ENCODE peak calls at places on chromosomes 2 and 18, in four cellular contexts. I is K562, Q is HepG2, O is GM12878. L is an unnamed sample.
A peak's percentile ranks its signal among the peaks of the same experiment; 100 is the strongest.

GRCh38 chr2:109030870-109031480 is 42.0 kb upstream of the EDAR start:
- DNase-seq in Q (no peak), O (no peak), I (no peak), L (no peak)

GRCh38 chr2:241216211-241216761 is 27.8 kb downstream of the ANO7 start:
- DNase-seq in Q (no peak), O (no peak), I (no peak), L (no peak)

GRCh38 chr2:56515399-56515798 is 331.6 kb downstream of the CCDC85A start:
- DNase-seq in Q (no peak), I (no peak), O (no peak), L (no peak)

GRCh38 chr2:224325941-224326340 is 76.0 kb downstream of the FAM124B start:
- DNase-seq in I (no peak), O (no peak), Q (no peak), L (no peak)

GRCh38 chr2:34001557-34001956 is 402.5 kb upstream of the FAM98A start:
- DNase-seq in O (no peak), I (no peak), Q (no peak), L (no peak)

GRCh38 chr18:80068571-80069272 is 34.5 kb downstream of the RBFA start:
- DNase-seq in I (no peak), Q (no peak), O (no peak), L (peak; percentile 26)

GRCh38 chr2:48144777-48145176 is 238.5 kb upstream of the FBXO11 start:
- DNase-seq in O (no peak), I (peak; percentile 78), Q (no peak), L (no peak)

GRCh38 chr18:31929273-31929672 is 13.7 kb downstream of the TRAPPC8 start:
- DNase-seq in I (no peak), O (no peak), Q (peak; percentile 40), L (no peak)

GRCh38 chr2:223722226-223722625 is 115.2 kb downstream of the AP1S3 start:
- DNase-seq in I (no peak), Q (no peak), O (no peak), L (no peak)

GRCh38 chr2:240832205-240832727 is 12.2 kb upstream of the KIF1A start:
- DNase-seq in O (peak; percentile 17), I (peak; percentile 91), Q (peak; percentile 85), L (peak; percentile 98)

GRCh38 chr18:21330122-21330701 is 88.2 kb downstream of the GREB1L start:
- DNase-seq in O (no peak), Q (peak; percentile 32), I (no peak), L (no peak)

GRCh38 chr2:72367530-72368225 is 220.0 kb upstream of the CYP26B1 start:
- DNase-seq in Q (peak; percentile 76), O (no peak), I (no peak), L (no peak)

GRCh38 chr18:55076643-55077218 is 117.5 kb upstream of the CCDC68 start:
- DNase-seq in Q (no peak), O (no peak), I (no peak), L (no peak)

DNA sequence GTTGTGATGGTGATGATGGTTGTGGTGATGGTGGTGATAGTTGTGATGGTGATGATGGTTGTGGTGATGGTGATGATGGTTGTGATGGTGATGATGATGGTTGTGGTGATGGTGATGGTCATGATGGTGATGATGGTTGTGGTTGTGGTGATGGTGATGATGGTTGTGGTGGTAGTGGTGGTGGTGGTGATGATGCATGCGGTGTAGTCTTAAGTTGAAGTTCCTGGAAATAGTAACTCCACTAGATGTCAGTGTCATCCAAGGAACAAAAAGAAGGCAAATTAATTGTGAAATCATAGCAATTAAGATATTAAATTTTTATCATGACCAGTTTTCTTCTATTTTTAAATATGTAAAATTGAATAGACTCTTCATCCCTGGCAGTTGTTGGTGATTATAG is 309.2 kb downstream of the AGAP1 start:
- DNase-seq in I (no peak), Q (no peak), O (no peak), L (no peak)
- TF ChIP-seq CTCF in I (no peak), Q (peak; percentile 47), O (no peak), L (no peak)

GRCh38 chr2:168884990-168885389 is 5.2 kb downstream of the SPC25 start:
- DNase-seq in I (peak; percentile 34), O (no peak), Q (no peak), L (no peak)
- TF ChIP-seq JUND in I (no peak), O (no peak), Q (no peak), L (no peak)

GRCh38 chr2:191569025-191569424 is 108.9 kb upstream of the NABP1 start:
- DNase-seq in O (no peak), Q (no peak), I (no peak), L (no peak)

GRCh38 chr2:191573216-191573615 is 104.7 kb upstream of the NABP1 start:
- DNase-seq in I (no peak), Q (no peak), O (no peak), L (no peak)

GRCh38 chr2:191572319-191572718 is 105.6 kb upstream of the NABP1 start:
- DNase-seq in I (no peak), O (no peak), Q (no peak), L (no peak)

GRCh38 chr2:191574232-191574631 is 103.7 kb upstream of the NABP1 start:
- DNase-seq in Q (no peak), I (no peak), O (no peak), L (no peak)

DNA sequence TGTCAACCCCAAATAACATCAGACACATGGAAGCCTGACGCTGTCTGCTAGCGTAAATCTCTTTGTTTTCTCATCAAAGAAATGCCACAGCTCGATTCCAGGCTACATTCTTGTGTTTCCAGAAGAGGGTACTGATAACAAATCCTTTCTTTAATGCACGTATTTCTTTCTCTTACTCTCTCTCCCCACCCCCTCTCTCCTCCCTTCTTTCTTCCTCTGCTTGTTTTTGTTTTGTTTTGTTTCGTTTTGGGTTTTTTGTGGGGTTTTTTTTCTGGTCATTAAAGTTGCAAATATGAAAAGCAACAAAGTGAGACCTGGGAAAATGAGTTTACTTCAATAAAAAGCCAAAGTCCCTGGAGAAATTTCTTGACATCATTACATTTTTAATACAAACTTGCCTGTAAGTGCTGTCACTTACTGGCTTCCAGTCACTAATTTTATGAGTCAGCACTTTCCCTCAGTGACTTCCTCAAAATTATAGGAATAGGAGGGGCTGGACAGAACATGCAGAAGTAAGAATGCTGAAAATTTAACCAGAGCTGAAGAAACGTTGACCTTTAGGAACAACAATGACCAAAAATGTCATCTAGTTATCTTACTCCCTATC is 106.7 kb upstream of the NABP1 start:
- DNase-seq in O (no peak), Q (no peak), I (peak; percentile 73), L (no peak)
- TF ChIP-seq CTCF in O (peak; percentile 46), Q (peak; percentile 46), I (peak; percentile 15), L (peak; percentile 13)

GRCh38 chr2:157046396-157046795 is 211.1 kb upstream of the GALNT5 start:
- DNase-seq in O (no peak), I (no peak), Q (no peak), L (no peak)
- TF ChIP-seq JUND in O (no peak), I (no peak), Q (no peak), L (no peak)

GRCh38 chr18:58128286-58129018 is 84.4 kb downstream of the NEDD4L start:
- DNase-seq in Q (peak; percentile 75), I (no peak), O (no peak), L (no peak)

GRCh38 chr18:58125756-58126155 is 81.7 kb downstream of the NEDD4L start:
- DNase-seq in I (no peak), Q (no peak), O (no peak), L (no peak)

GRCh38 chr18:58125183-58125582 is 81.2 kb downstream of the NEDD4L start:
- DNase-seq in O (no peak), Q (no peak), I (no peak), L (no peak)

GRCh38 chr18:58129019-58129374 is 85.0 kb downstream of the NEDD4L start:
- DNase-seq in Q (no peak), O (no peak), I (no peak), L (no peak)

GRCh38 chr18:58124475-58124874 is 80.4 kb downstream of the NEDD4L start:
- DNase-seq in O (no peak), I (no peak), Q (no peak), L (no peak)
- TF ChIP-seq CTCF in O (no peak), I (no peak), Q (no peak), L (no peak)

DNA sequence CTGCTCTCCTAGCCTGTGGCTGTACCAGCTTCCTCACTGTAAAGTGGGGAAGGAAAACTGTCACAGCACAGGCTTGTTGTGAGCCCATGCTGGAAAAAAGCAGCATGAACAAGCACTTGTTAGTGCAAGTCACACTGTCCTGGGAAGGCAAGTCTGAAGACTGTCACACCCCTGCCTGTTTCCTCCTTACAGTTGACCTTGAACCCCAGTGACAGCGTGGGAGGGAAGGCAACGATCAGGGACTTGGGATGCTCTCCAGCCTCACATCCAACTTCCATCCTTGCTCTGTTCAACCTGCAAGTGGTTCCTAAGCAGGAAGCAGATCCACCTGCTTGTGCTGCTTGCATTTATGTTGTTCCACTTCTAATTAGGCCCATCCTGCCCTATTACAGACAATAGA is 311.3 kb upstream of the KLHL29 start:
- DNase-seq in O (no peak), Q (no peak), I (no peak), L (no peak)
- TF ChIP-seq JUND in O (no peak), Q (no peak), I (no peak), L (no peak)

GRCh38 chr2:207012461-207012860 is 73.1 kb downstream of the CPO start:
- DNase-seq in I (no peak), O (no peak), Q (no peak), L (no peak)

GRCh38 chr2:207008105-207008990 is 69.0 kb downstream of the CPO start:
- DNase-seq in I (no peak), Q (no peak), O (no peak), L (no peak)
- TF ChIP-seq CTCF in I (no peak), Q (no peak), O (no peak), L (no peak)

GRCh38 chr2:46239847-46240181 is 57.4 kb upstream of the EPAS1 start:
- DNase-seq in Q (no peak), I (no peak), O (peak; percentile 47), L (no peak)
- TF ChIP-seq JUND in Q (no peak), I (no peak), O (no peak), L (no peak)

DNA sequence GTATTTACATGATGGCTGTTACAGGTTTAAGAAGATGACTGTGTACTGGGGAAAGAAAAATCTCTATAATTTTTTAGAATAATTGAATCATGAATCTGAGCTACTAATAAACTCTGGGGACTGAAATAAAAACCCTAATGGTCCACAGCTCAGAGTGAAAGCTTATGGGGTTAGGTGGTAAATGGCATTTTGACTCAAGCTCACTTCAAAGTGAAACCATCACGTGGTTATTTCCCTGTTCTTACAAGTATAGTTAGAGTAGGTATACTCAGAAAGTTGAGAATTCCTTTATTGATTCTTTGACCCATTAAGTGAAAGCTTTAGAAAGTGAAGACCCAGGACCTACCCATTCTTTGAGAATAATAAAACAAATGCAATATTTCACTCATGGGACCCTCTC is 626.2 kb upstream of the SETBP1 start:
- DNase-seq in O (no peak), Q (no peak), I (no peak), L (no peak)
- TF ChIP-seq CTCF in O (no peak), Q (no peak), I (no peak), L (no peak)

DNA sequence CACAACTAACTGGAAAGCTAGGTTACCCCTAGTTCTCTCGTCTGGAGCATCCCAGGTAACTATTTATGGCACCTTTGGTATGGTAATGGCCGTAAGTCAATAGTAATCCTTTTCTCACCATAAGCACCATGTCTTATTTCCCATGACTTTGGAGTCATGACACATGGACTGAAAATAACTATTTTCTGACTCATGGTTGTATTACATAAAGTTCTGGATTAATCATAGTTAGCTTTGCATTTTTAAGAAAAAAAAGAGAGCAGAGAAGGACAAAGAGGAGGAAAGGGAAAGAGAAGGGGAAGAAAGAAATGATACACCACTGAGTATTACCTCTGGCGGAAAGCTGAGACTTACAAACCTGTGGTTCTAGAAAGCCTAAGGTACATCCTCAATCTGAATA is 99.3 kb downstream of the BIN1 start:
- DNase-seq in I (no peak), Q (no peak), O (no peak), L (no peak)
- TF ChIP-seq JUND in I (no peak), Q (no peak), O (no peak), L (no peak)